ENCODE peak calls at places on chromosomes 11 and 22, in five cellular contexts. K is brain pericyte; U is cardiac fibroblast; X is activated CD4-positive, alpha-beta T cell treated with anti-CD3 and anti-CD28 coated beads, Interleukin-2, amount 50 U/mL, for 4 hours; E is GM04503. N is an unnamed sample.

GRCh38 chr22:49768511-49768910 is 59.2 kb downstream of the BRD1 start:
- DNase-seq in E (no peak), X (no peak), K (no peak), U (no peak), N (no peak)

GRCh38 chr11:95453616-95454118 is 222.7 kb upstream of the SESN3 start:
- DNase-seq in K (no peak), X (no peak), U (peak), E (no peak), N (no peak)

GRCh38 chr11:133901316-133901715 is 55.5 kb downstream of the IGSF9B start:
- DNase-seq in X (no peak), U (no peak), E (no peak), K (no peak), N (no peak)

GRCh38 chr22:22983123-22983522 is 87.2 kb upstream of the GNAZ start:
- DNase-seq in K (no peak), E (no peak), U (no peak), X (no peak), N (no peak)

GRCh38 chr11:26073646-26074045 is 258.3 kb upstream of the ANO3 start:
- DNase-seq in X (no peak), U (no peak), E (no peak), K (no peak), N (no peak)

GRCh38 chr11:72398058-72398758 is 36.1 kb downstream of the CLPB start:
- DNase-seq in X (no peak), U (no peak), K (no peak), E (no peak), N (no peak)

GRCh38 chr22:19579880-19580279 is 55.7 kb upstream of the CLDN5 start:
- DNase-seq in U (peak), X (no peak), K (no peak), E (no peak), N (no peak)

GRCh38 chr11:69497221-69497787 is 15.8 kb downstream of the LINC01488 start:
- DNase-seq in U (peak), X (no peak), E (peak), K (peak), N (peak)

GRCh38 chr22:49899530-49899929 is 18.7 kb downstream of the ALG12 start:
- DNase-seq in X (no peak), E (no peak), U (no peak), K (no peak), N (no peak)

GRCh38 chr22:17884084-17884483 is 109.8 kb upstream of the BID start:
- DNase-seq in U (no peak), K (no peak), X (no peak), E (no peak), N (no peak)

GRCh38 chr22:19533049-19533626 is 8.9 kb upstream of the CLDN5 start:
- DNase-seq in K (no peak), U (no peak), E (no peak), X (no peak), N (no peak)

GRCh38 chr22:35947794-35948425 is 80.7 kb downstream of the RBFOX2 start:
- DNase-seq in E (no peak), U (peak), K (no peak), X (no peak), N (no peak)

GRCh38 chr11:125207866-125208425 is 43.4 kb downstream of the PKNOX2 start:
- DNase-seq in U (peak), E (no peak), K (no peak), X (no peak), N (no peak)

GRCh38 chr11:126375726-126376125 is 20.2 kb downstream of the ST3GAL4 start:
- DNase-seq in U (peak), K (no peak), E (no peak), X (no peak), N (no peak)

GRCh38 chr22:50274311-50274710 is 4.1 kb upstream of the MAPK11 start:
- DNase-seq in X (no peak), U (peak), K (no peak), E (no peak), N (no peak)

GRCh38 chr22:35092146-35092805 is 26.3 kb downstream of the ISX start:
- DNase-seq in K (no peak), E (no peak), X (no peak), U (no peak), N (no peak)

GRCh38 chr11:64799256-64799924 is 3.6 kb downstream of the MAP4K2 start:
- DNase-seq in X (no peak), U (no peak), E (no peak), K (no peak), N (no peak)

GRCh38 chr11:74459584-74459983 is 7.8 kb downstream of the KCNE3 start:
- DNase-seq in K (no peak), E (no peak), X (no peak), U (no peak), N (no peak)

N was measured in H1.